ENCODE peak calls at places on chromosomes 6 and 20, in six cellular contexts. Q is endothelial cell of umbilical vein, U is esophagus muscularis mucosa, Z is GM12878, W is prostate gland, O is upper lobe of left lung. B is an unnamed sample.

GRCh38 chr6:34552620-34553019 is 3.5 kb downstream of the SPDEF start:
- DNase-seq in O (no peak), U (no peak), W (no peak), Z (no peak), Q (no peak), B (no peak)

GRCh38 chr6:91045152-91045551 is 458.3 kb upstream of the MAP3K7 start:
- DNase-seq in O (no peak), Q (no peak), U (no peak), W (no peak), Z (no peak), B (no peak)

GRCh38 chr6:36712816-36713215 is 15.2 kb downstream of the RAB44 start:
- DNase-seq in Z (no peak), U (no peak), Q (no peak), O (no peak), W (no peak), B (no peak)

GRCh38 chr6:20791932-20792331 is 257.7 kb downstream of the CDKAL1 start:
- DNase-seq in O (no peak), Z (no peak), U (no peak), W (no peak), Q (no peak), B (no peak)

GRCh38 chr20:33071198-33071597 is 8.2 kb upstream of the BPIFB4 start:
- DNase-seq in W (no peak), U (no peak), Q (no peak), O (no peak), Z (no peak), B (peak)

GRCh38 chr6:80607814-80608391 is 501.4 kb downstream of the BCKDHB start:
- DNase-seq in O (no peak), W (no peak), Q (no peak), Z (no peak), U (no peak), B (no peak)

GRCh38 chr20:12570371-12570770 is 438.4 kb upstream of the SPTLC3 start:
- DNase-seq in Q (no peak), O (no peak), Z (no peak), U (no peak), W (no peak), B (no peak)

GRCh38 chr6:114171473-114171872 is 171.3 kb downstream of the HS3ST5 start:
- DNase-seq in Q (no peak), O (no peak), U (no peak), W (no peak), Z (no peak), B (no peak)

GRCh38 chr6:128139519-128139918 is 238.7 kb upstream of the THEMIS start:
- DNase-seq in Q (peak), O (no peak), W (no peak), Z (no peak), U (no peak), B (no peak)

GRCh38 chr6:126803769-126804168 is 314.7 kb upstream of the RSPO3 start:
- DNase-seq in Q (no peak), U (no peak), Z (no peak), O (no peak), W (no peak), B (no peak)

GRCh38 chr6:42929928-42930360 is 664 bp downstream of the CNPY3 start:
- DNase-seq in U (no peak), W (no peak), Q (peak), Z (peak), O (no peak), B (peak)

GRCh38 chr6:2848851-2849250 is 7.2 kb upstream of the SERPINB1 start:
- DNase-seq in Z (no peak), Q (no peak), O (no peak), U (no peak), W (no peak), B (peak)
- TF ChIP-seq POLR2AphosphoS5 in Z (no peak), Q (no peak), O (no peak), U (no peak), W (no peak), B (peak)

GRCh38 chr20:2742934-2743559 is 50.5 kb downstream of the EBF4 start:
- DNase-seq in Q (peak), W (no peak), U (peak), O (no peak), Z (no peak), B (peak)

GRCh38 chr20:2740702-2741101 is 48.1 kb downstream of the EBF4 start:
- DNase-seq in O (no peak), Z (no peak), W (no peak), U (peak), Q (no peak), B (no peak)

GRCh38 chr20:2742431-2742830 is 49.9 kb downstream of the EBF4 start:
- DNase-seq in U (peak), Z (no peak), O (no peak), Q (no peak), W (no peak), B (no peak)

GRCh38 chr20:2741881-2742280 is 49.3 kb downstream of the EBF4 start:
- DNase-seq in U (peak), O (no peak), W (no peak), Z (no peak), Q (no peak), B (no peak)

GRCh38 chr20:2741463-2741862 is 48.9 kb downstream of the EBF4 start:
- DNase-seq in O (no peak), Q (no peak), W (no peak), Z (no peak), U (peak), B (no peak)
- H3K4me3 ChIP-seq in O (no peak), Q (no peak), W (no peak), Z (no peak), U (no peak), B (no peak)

DNA sequence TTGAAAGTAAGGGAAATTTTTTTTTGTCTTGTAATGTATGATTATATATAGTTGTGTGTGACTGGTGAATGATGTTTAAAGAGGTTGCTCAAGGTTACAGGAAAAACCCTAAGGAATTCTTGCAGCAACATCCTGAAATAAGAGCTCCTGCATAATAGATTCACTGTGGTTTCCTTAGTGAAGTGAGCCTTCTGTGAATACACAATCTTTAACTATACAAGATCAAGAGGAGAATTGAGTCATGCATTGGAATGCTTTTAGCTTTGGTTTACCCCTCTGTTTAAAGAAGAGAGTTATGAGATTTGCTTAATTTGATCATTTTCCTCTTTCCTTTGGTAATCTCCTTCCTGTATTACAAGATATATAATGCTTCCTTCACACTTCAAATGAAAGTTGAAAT is 141.6 kb upstream of the EYA4 start:
- DNase-seq in Z (no peak), O (no peak), W (no peak), Q (peak), U (no peak), B (no peak)
- TF ChIP-seq POLR2AphosphoS5 in Z (no peak), O (no peak), W (no peak), Q (no peak), U (no peak), B (no peak)

GRCh38 chr6:169253745-169254238 is at the start of gene THBS2:
- DNase-seq in W (no peak), Q (no peak), Z (no peak), U (no peak), O (peak), B (no peak)
- H3K4me3 ChIP-seq in W (peak), Q (no peak), Z (no peak), U (peak), O (peak), B (peak)

GRCh38 chr6:106372838-106373501 is 12.5 kb downstream of the CRYBG1 start:
- DNase-seq in Q (no peak), U (no peak), O (no peak), Z (no peak), W (no peak), B (no peak)
- TF ChIP-seq POLR2AphosphoS5 in Q (no peak), U (no peak), O (no peak), Z (no peak), W (no peak), B (no peak)

GRCh38 chr6:10749734-10750133 is 2.1 kb downstream of the TMEM14B start:
- DNase-seq in U (no peak), O (no peak), Z (no peak), Q (no peak), W (no peak), B (no peak)
- H3K4me3 ChIP-seq in U (no peak), O (no peak), Z (no peak), Q (no peak), W (no peak), B (no peak)

DNA sequence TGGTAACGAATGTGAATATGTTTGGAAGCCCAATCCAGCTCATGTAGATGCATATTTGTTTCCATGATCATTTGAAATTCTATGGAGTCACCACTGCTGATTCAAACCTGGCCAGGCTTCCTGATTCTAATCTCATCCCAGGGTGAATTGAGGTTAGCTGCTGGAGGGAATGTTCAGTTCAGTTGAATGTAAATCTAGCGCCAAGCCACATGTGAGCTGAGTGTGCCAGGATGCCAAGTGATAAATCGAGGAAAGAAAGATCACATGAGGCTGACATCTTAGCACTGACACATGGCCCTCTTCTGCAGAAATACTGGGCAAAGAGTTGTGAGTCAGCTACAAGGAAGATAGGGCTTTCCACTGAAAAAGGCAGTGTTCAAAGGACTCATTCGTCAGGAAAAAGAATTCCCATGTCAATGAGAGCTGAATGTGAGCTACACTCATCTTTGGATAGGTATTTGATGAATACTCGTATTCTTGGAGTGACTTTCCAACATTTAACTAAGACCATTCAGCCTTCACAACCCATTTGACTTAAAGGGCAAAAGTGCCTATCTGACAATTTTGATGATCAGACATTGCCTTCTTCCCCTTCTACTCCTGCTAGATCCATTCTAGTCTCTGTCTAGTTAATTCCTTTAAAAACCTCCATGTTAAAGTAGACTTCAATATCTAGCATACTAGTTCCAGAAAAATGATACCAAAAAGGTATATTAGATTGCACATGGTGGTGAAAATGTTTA is 172.1 kb downstream of the MTFR2 start:
- DNase-seq in U (no peak), Z (no peak), Q (peak), O (no peak), W (no peak), B (no peak)
- TF ChIP-seq POLR2AphosphoS5 in U (peak), Z (no peak), Q (peak), O (no peak), W (no peak), B (no peak)